ENCODE peak calls at places on chromosomes 16 and 17, in five cellular contexts. J, R, I, H and W are unnamed samples.

GRCh38 chr17:57044976-57045867 is 39.8 kb upstream of the AKAP1 start:
- DNase-seq in R (no peak), I (no peak), J (no peak), H (no peak), W (no peak)

GRCh38 chr17:74430706-74431567 is 951 bp upstream of the GPRC5C start:
- DNase-seq in J (peak), R (peak), I (no peak), H (peak), W (peak)

GRCh38 chr16:85094812-85095211 is 17.5 kb downstream of the CIBAR2 start:
- DNase-seq in H (no peak), I (no peak), J (no peak), R (no peak), W (no peak)

GRCh38 chr16:30095166-30096078 is 591 bp downstream of the YPEL3 start:
- DNase-seq in I (peak), H (no peak), J (no peak), R (peak), W (no peak)

GRCh38 chr17:57946798-57947358 is 8.3 kb downstream of the CUEDC1 start:
- DNase-seq in R (no peak), J (peak), H (peak), I (no peak), W (no peak)

GRCh38 chr17:81303385-81303784 is 8.3 kb upstream of the SLC38A10 start:
- DNase-seq in J (no peak), H (no peak), I (no peak), R (no peak), W (no peak)

GRCh38 chr16:75251280-75252048 is at the start of gene BCAR1:
- DNase-seq in J (peak), R (peak), H (peak), I (peak), W (no peak)

GRCh38 chr17:20825539-20825938 is 217.3 kb downstream of the USP22 start:
- DNase-seq in H (no peak), I (no peak), R (no peak), J (no peak), W (no peak)

GRCh38 chr17:60523822-60524221 is 2.2 kb downstream of the APPBP2 start:
- DNase-seq in H (no peak), R (no peak), J (no peak), I (no peak), W (no peak)

GRCh38 chr17:48792033-48792798 is 24.8 kb downstream of the TTLL6 start:
- DNase-seq in R (no peak), H (no peak), I (no peak), J (no peak), W (no peak)

GRCh38 chr17:51238253-51238887 is 21.5 kb downstream of the MBTD1 start:
- DNase-seq in H (no peak), I (no peak), J (no peak), R (no peak), W (no peak)

GRCh38 chr16:77732241-77732946 is 10.1 kb downstream of the NUDT7 start:
- DNase-seq in I (no peak), J (no peak), R (no peak), H (no peak), W (no peak)

GRCh38 chr16:24754543-24754942 is 25.1 kb downstream of the TNRC6A start:
- DNase-seq in J (no peak), I (no peak), R (no peak), H (no peak), W (no peak)

GRCh38 chr17:35808240-35808961 is 883 bp upstream of the TAF15 start:
- DNase-seq in I (no peak), J (no peak), R (peak), H (no peak), W (no peak)

GRCh38 chr16:53913082-53913870 is 209.3 kb downstream of the FTO start:
- DNase-seq in H (no peak), R (no peak), J (peak), I (no peak), W (no peak)

GRCh38 chr16:56918467-56919012 is 13.4 kb upstream of the HERPUD1 start:
- DNase-seq in I (no peak), J (no peak), H (no peak), R (no peak), W (no peak)

GRCh38 chr16:85759631-85760419 is 8.9 kb upstream of the C16orf74 start:
- DNase-seq in H (peak), I (no peak), R (peak), J (peak), W (no peak)

GRCh38 chr17:16027708-16028584 is 28.3 kb downstream of the TTC19 start:
- DNase-seq in R (no peak), H (no peak), J (peak), I (no peak), W (peak)

GRCh38 chr16:63983401-63983800 is 1138.5 kb downstream of the CDH11 start:
- DNase-seq in R (no peak), J (no peak), H (no peak), I (no peak), W (no peak)

GRCh38 chr17:67821871-67822367 is 3.4 kb upstream of the BPTF start:
- DNase-seq in H (no peak), J (no peak), I (no peak), R (no peak), W (no peak)

GRCh38 chr17:41413353-41413752 is 11.0 kb downstream of the KRT37 start:
- DNase-seq in R (no peak), J (no peak), H (no peak), I (no peak), W (no peak)

GRCh38 chr17:64399071-64399766 is 8.6 kb upstream of the PECAM1 start:
- DNase-seq in J (no peak), I (peak), R (no peak), H (no peak), W (no peak)

GRCh38 chr16:57564571-57565270 is 22.3 kb downstream of the ADGRG5 start:
- DNase-seq in R (no peak), I (no peak), J (no peak), H (no peak), W (no peak)

GRCh38 chr17:50093807-50094206 is 1.3 kb upstream of the PDK2 start:
- DNase-seq in J (no peak), I (peak), H (no peak), R (no peak), W (no peak)

GRCh38 chr16:73047536-73048291 is at the start of gene ZFHX3:
- DNase-seq in H (peak), R (peak), I (peak), J (peak), W (no peak)

GRCh38 chr16:31373235-31373634 is 18.3 kb downstream of the ITGAX start:
- DNase-seq in I (peak), J (no peak), H (no peak), R (no peak), W (no peak)

GRCh38 chr16:23434380-23434779 is 18.6 kb downstream of the COG7 start:
- DNase-seq in R (no peak), J (peak), H (no peak), I (no peak), W (peak)

GRCh38 chr16:13453938-13454553 is 465.9 kb upstream of the ERCC4 start:
- DNase-seq in I (no peak), R (peak), J (peak), H (no peak), W (peak)

GRCh38 chr17:33832295-33832694 is 422.8 kb upstream of the CCL2 start:
- DNase-seq in R (no peak), H (no peak), I (no peak), J (no peak), W (no peak)

GRCh38 chr16:20784204-20784603 is 20.4 kb downstream of the ACSM3 start:
- DNase-seq in R (no peak), H (no peak), I (no peak), J (no peak), W (no peak)

GRCh38 chr16:30551781-30552180 is 6.4 kb downstream of the ZNF764 start:
- DNase-seq in I (peak), R (no peak), H (peak), J (no peak), W (no peak)

GRCh38 chr17:8393470-8394231 is 4.0 kb downstream of the RNF222 start:
- DNase-seq in J (no peak), H (peak), R (no peak), I (no peak), W (no peak)

GRCh38 chr17:45149037-45149668 is 878 bp downstream of the HEXIM1 start:
- DNase-seq in H (peak), R (peak), J (peak), I (peak), W (peak)

GRCh38 chr17:32222621-32223020 is 43.0 kb upstream of the RHBDL3 start:
- DNase-seq in H (no peak), I (no peak), R (no peak), J (peak), W (no peak)

GRCh38 chr17:34562387-34562786 is 17.0 kb upstream of the TMEM132E start:
- DNase-seq in H (peak), R (no peak), I (no peak), J (peak), W (no peak)

GRCh38 chr17:1003972-1004768 is 7.2 kb downstream of the TIMM22 start:
- DNase-seq in I (peak), R (no peak), J (no peak), H (no peak), W (no peak)

GRCh38 chr17:80125656-80126448 is 21.1 kb downstream of the EIF4A3 start:
- DNase-seq in R (peak), I (no peak), J (no peak), H (no peak), W (no peak)

GRCh38 chr17:36463916-36464764 is 22.3 kb upstream of the ZNHIT3 start:
- DNase-seq in I (peak), J (peak), H (peak), R (peak), W (peak)

GRCh38 chr16:5916711-5917191 is 819.2 kb upstream of the EEF2KMT start:
- DNase-seq in R (no peak), J (no peak), H (no peak), I (no peak), W (no peak)